ENCODE peak calls at places on chromosomes 6 and 20, in six cellular contexts. A is WTC11, W is AG04450, O is spleen, N is GM12865, Q is neural progenitor cell. V is an unnamed sample.
A peak's percentile ranks its signal among the peaks of the same experiment; 100 is the strongest.

GRCh38 chr20:20737158-20737557 is 24.7 kb upstream of the RALGAPA2 start:
- DNase-seq in A (no peak), W (no peak), O (no peak), N (peak; percentile 22), Q (no peak), V (no peak)

GRCh38 chr6:165109011-165109410 is 200.4 kb downstream of the C6orf118 start:
- DNase-seq in A (no peak), W (no peak), O (no peak), N (no peak), Q (no peak), V (no peak)

GRCh38 chr6:16238057-16238657 is at the start of gene GMPR:
- DNase-seq in A (peak; percentile 50), W (no peak), O (peak; percentile 90), N (peak; percentile 65), Q (peak; percentile 66), V (peak; percentile 90)

GRCh38 chr6:170136541-170137175 is 154.2 kb downstream of the DLL1 start:
- DNase-seq in A (no peak), W (no peak), O (peak; percentile 72), N (no peak), Q (no peak), V (peak; percentile 57)

GRCh38 chr20:23586735-23587525 is 18.6 kb upstream of the CST9L start:
- DNase-seq in A (no peak), W (no peak), O (no peak), N (no peak), Q (no peak), V (no peak)

GRCh38 chr6:137738197-137738596 is 128.9 kb upstream of the TNFAIP3 start:
- DNase-seq in A (no peak), W (no peak), O (no peak), N (no peak), Q (no peak), V (no peak)

GRCh38 chr6:166619912-166620311 is 7.1 kb downstream of the RPS6KA2 start:
- DNase-seq in A (no peak), W (peak; percentile 88), O (no peak), N (no peak), Q (no peak), V (no peak)

GRCh38 chr20:60211618-60212463 is 253.6 kb downstream of the CDH26 start:
- DNase-seq in A (no peak), W (no peak), O (no peak), N (no peak), Q (no peak), V (no peak)

GRCh38 chr20:41352106-41352505 is 11.5 kb downstream of the LPIN3 start:
- DNase-seq in A (no peak), W (no peak), O (no peak), N (no peak), Q (peak; percentile 24), V (no peak)

GRCh38 chr20:8272758-8273157 is 140.7 kb downstream of the PLCB1 start:
- DNase-seq in A (no peak), W (no peak), O (no peak), N (no peak), Q (no peak), V (no peak)

GRCh38 chr6:32081168-32081624 is 27.9 kb downstream of the TNXB start:
- DNase-seq in A (no peak), W (peak; percentile 55), O (no peak), N (no peak), Q (no peak), V (peak; percentile 93)

GRCh38 chr20:37446286-37447032 is 74.6 kb upstream of the NNAT start:
- DNase-seq in A (no peak), W (no peak), O (no peak), N (no peak), Q (no peak), V (no peak)

GRCh38 chr6:96059586-96059985 is 43.8 kb downstream of the FUT9 start:
- DNase-seq in A (no peak), W (no peak), O (no peak), N (no peak), Q (no peak), V (no peak)

GRCh38 chr6:47180633-47181032 is 129.1 kb downstream of the TNFRSF21 start:
- DNase-seq in A (no peak), W (no peak), O (no peak), N (no peak), Q (no peak), V (no peak)

DNA sequence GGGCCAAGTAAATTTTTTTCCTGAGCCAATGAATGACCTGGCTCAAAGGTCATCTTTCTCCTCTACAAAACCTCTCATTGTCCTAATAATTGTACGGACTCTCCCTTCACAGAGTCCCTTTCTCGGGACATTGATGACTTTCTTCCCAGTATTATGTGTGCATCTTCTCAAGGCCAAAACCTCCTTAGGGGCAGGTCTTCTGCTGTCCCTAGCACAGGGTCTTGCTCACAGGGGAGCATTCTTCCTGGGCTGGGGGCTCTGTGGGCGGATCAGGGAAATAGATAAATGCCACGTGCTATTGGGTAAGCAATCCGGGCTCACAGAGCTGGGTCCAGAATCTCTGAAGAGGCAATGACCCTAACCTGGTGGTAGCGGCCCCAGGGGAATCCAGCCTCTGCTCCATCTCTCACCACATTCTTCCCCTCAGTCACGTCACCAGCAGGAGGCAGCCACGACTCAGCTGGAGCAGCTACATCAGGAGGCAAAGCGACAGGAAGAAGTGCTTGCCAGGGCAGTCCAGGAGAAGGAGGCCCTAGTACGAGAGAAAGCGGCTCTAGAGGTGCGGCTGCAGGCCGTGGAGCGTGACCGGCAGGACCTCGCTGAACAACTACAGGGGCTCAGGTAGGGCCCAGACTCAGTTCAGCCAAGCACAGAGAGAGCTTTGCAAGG is 23.5 kb downstream of the CEP250 start:
- DNase-seq in A (peak; percentile 46), W (no peak), O (peak; percentile 88), N (peak; percentile 23), Q (peak; percentile 15), V (no peak)
- TF ChIP-seq CTCF in A (no peak), W (no peak), O (no peak), N (no peak), Q (peak; percentile 16), V (no peak)

GRCh38 chr20:32451682-32452461 is 93.7 kb downstream of the ASXL1 start:
- DNase-seq in A (no peak), W (no peak), O (peak; percentile 71), N (no peak), Q (no peak), V (no peak)
- TF ChIP-seq CTCF in A (no peak), W (no peak), O (no peak), N (no peak), Q (peak; percentile 3), V (no peak)

DNA sequence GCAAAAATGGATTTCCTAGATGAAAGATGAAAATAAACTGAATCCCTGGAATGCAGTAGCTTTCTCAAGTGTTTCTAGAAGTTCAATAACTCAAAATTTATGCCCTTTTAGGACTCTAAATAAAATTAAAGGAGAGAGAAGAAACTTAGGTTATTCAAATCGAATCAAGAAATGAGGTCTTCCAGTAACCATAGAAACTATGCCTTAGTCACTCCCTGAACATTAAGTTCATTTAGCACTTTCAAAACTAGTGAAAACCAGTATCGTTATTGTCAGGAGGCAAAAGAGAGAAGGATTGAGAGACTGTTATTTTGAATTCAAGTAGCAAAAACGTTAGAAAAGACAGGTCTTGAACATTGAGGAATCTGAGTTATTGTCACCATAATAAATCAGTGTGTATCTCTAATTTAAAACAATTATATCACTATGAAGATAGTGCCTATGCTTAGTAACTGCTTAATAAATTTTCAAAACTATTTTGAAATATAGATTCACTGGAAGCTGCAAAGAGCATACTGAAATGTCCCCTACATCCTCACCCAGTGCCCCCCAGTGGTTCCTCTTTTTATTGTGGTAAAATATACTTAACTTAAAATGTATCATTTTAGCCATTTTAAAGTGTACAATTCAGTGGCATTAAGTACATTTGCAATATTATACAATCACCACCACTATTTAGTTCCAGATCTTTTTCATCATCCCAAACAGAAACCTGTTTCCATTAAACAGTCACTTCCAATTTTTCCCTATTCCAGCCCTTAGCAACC is 4.6 kb downstream of the RPP21 start:
- DNase-seq in A (no peak), W (no peak), O (no peak), N (no peak), Q (no peak), V (no peak)
- TF ChIP-seq CTCF in A (no peak), W (no peak), O (no peak), N (no peak), Q (no peak), V (no peak)

GRCh38 chr20:38624084-38624483 is 22.5 kb downstream of the ARHGAP40 start:
- DNase-seq in A (no peak), W (no peak), O (no peak), N (no peak), Q (no peak), V (no peak)
- TF ChIP-seq CTCF in A (no peak), W (no peak), O (no peak), N (no peak), Q (no peak), V (no peak)

GRCh38 chr6:141594874-141595273 is 537.9 kb upstream of the GJE1 start:
- DNase-seq in A (no peak), W (no peak), O (no peak), N (no peak), Q (no peak), V (no peak)
- TF ChIP-seq CTCF in A (no peak), W (no peak), O (no peak), N (no peak), Q (no peak), V (no peak)

GRCh38 chr6:43953794-43954310 is 173.4 kb downstream of the MRPL14 start:
- DNase-seq in A (peak; percentile 77), W (no peak), O (no peak), N (no peak), Q (peak; percentile 53), V (no peak)
- TF ChIP-seq CTCF in A (no peak), W (peak; percentile 38), O (no peak), N (no peak), Q (peak; percentile 42), V (no peak)

V was measured in sigmoid colon.